ENCODE peak calls at places on chromosome 1, in eight cellular contexts. V is transverse colon, G is body of pancreas, P is heart left ventricle, T is breast epithelium, D is HepG2, A is adrenal gland, R is esophagus squamous epithelium. B is an unnamed sample.

GRCh38 chr1:6001992-6002576 is 9.9 kb upstream of the NPHP4 start:
- DNase-seq in D (no peak), R (no peak), V (no peak), T (no peak), G (peak; percentile 63), P (no peak), A (peak; percentile 66), B (peak; percentile 40)

GRCh38 chr1:36984675-36985074 is 49.6 kb downstream of the GRIK3 start:
- DNase-seq in A (no peak), V (no peak), P (no peak), T (no peak), R (no peak), G (no peak), D (no peak), B (no peak)

GRCh38 chr1:51237714-51238403 is 1.8 kb downstream of the RNF11 start:
- DNase-seq in P (no peak), R (no peak), D (no peak), A (no peak), T (no peak), G (peak; percentile 23), V (no peak), B (no peak)

GRCh38 chr1:109894823-109895719 is 15.6 kb upstream of the CSF1 start:
- DNase-seq in V (no peak), T (no peak), D (no peak), G (no peak), R (no peak), A (no peak), P (no peak), B (no peak)

GRCh38 chr1:220914283-220915116 is 35.3 kb downstream of the HLX start:
- DNase-seq in T (no peak), G (no peak), R (no peak), V (no peak), D (no peak), P (no peak), A (no peak), B (no peak)

GRCh38 chr1:78340006-78340405 is 150.8 kb upstream of the PTGFR start:
- DNase-seq in R (no peak), D (no peak), V (no peak), G (no peak), A (no peak), T (no peak), P (no peak), B (no peak)

GRCh38 chr1:84611796-84612195 is 37.6 kb upstream of the CTBS start:
- DNase-seq in P (no peak), A (no peak), T (no peak), V (no peak), R (no peak), G (no peak), D (no peak), B (no peak)

GRCh38 chr1:193988885-193989284 is 802.5 kb upstream of the B3GALT2 start:
- DNase-seq in A (no peak), D (no peak), G (no peak), P (no peak), V (no peak), T (no peak), R (no peak), B (no peak)

GRCh38 chr1:198686069-198686728 is 47.4 kb downstream of the PTPRC start:
- DNase-seq in V (no peak), T (no peak), P (no peak), G (no peak), A (no peak), R (no peak), D (peak; percentile 8), B (no peak)

GRCh38 chr1:198681831-198682756 is 43.3 kb downstream of the PTPRC start:
- DNase-seq in R (peak; percentile 37), D (no peak), P (peak; percentile 55), G (peak; percentile 38), A (peak; percentile 50), V (peak; percentile 74), T (peak; percentile 38), B (peak; percentile 58)

GRCh38 chr1:198683449-198683848 is 44.6 kb downstream of the PTPRC start:
- DNase-seq in G (no peak), D (no peak), A (no peak), V (no peak), T (no peak), R (no peak), P (no peak), B (no peak)

GRCh38 chr1:198691063-198691462 is 52.2 kb downstream of the PTPRC start:
- DNase-seq in R (no peak), G (no peak), T (no peak), P (no peak), D (no peak), V (no peak), A (no peak), B (no peak)

GRCh38 chr1:198687429-198687828 is 48.6 kb downstream of the PTPRC start:
- DNase-seq in G (no peak), A (no peak), V (no peak), R (no peak), D (no peak), T (no peak), P (no peak), B (no peak)
- H3K27ac ChIP-seq in G (no peak overlapping the region), A (no peak overlapping the region), V (no peak overlapping the region), R (no peak overlapping the region), D (no peak overlapping the region), T (no peak overlapping the region), P (no peak overlapping the region), B (no peak overlapping the region)

DNA sequence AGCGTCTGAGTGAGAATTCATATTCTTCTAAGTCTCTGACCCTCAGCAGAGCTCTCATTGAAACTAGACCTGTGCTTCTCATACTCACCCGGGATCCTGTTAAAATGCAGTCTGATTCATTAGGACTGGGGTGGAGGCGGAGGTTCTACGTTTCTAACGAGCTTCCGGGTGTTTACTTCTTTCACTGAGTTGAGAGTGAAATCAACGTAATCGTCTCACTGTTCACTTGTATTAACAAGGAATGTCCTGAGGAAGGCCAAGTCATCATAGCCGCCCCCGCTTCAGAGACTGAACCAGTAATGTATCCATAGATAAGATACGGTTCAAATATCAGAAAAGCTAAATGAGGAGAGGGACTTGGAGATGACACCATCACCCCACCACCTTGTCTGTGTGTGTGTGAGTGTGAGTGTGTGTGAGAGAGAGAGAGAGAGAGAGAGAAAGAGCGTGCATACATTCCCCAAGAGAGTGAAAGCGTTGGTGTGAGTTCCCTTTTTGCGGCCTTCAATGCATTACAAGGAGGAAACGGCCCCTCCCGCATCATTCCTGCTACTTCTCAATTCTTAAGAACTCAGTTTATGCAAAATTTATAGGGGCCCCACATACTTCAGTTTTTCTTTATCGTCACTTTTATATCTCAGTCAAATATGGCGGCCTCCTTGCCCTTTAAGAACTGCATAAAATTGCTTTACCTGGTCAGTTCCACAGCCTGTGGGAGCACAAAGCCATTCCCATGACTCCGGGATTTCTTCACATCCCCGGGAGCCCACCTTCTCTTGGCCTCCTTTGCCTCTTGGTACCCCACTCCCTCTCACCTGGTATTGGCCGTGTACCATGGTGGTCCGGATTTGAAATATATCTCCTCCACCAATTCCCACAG is 19.8 kb downstream of the KMO start:
- DNase-seq in D (no peak), P (peak; percentile 42), G (no peak), V (peak; percentile 34), A (peak; percentile 40), T (no peak), R (no peak), B (no peak)
- TF ChIP-seq POLR2A in D (no peak), P (no peak), G (no peak), V (peak; percentile 39), A (no peak), T (no peak), R (no peak), B (no peak)

GRCh38 chr1:150626150-150626549 is 3.3 kb downstream of the ENSA start:
- DNase-seq in G (no peak), T (no peak), R (no peak), V (no peak), A (no peak), P (no peak), D (no peak), B (no peak)

GRCh38 chr1:150628766-150629114 is 672 bp downstream of the ENSA start:
- DNase-seq in G (no peak), P (no peak), D (no peak), V (no peak), T (no peak), A (no peak), R (no peak), B (no peak)

GRCh38 chr1:150627821-150628410 is 1.5 kb downstream of the ENSA start:
- DNase-seq in G (no peak), R (no peak), V (no peak), P (no peak), D (no peak), A (no peak), T (no peak), B (no peak)

DNA sequence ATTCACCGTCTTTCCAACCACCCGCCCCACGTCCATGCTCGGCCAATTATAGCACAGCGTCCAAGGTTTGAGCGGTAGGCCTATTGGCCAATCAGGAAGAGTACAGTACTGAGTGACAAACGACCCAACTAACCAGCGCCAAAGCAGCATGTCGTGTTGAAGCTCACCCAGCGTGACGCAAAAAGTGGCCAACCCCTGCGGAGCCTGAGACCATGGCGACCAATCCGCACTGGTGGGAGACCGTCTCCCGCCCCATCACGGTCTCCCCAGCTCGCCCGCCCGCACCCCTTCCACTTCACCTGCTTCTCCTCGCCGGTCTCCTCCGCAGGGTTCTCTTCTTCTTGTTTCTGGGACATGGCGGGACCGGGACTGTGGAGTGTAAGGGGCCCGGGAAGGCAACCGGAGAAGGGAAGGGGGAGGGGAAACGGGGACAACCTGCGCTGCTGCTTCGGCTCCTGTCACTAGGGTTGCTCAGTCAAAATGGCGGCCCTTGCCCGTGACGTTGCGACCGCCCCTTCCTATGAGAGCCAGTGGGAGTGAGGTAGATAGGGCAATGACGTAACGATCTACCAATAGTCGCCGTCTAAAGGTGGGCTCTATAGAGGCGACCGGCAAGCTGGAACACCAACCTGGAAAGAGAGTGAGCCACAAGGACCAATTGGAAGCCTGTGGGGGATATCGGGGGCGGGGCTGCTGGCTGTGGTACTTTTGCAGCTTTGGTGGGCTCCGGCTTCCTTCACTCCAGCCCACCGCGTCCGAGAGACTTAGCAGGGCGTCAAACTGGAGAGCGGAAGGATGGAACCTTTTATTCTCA is at the start of gene ENSA:
- DNase-seq in T (peak; percentile 99), P (peak; percentile 98), V (peak; percentile 97), G (peak; percentile 98), A (peak; percentile 99), D (peak; percentile 99), R (peak; percentile 91), B (peak; percentile 97)
- H3K27ac ChIP-seq in T (peak within 1 kb of the TSS; percentile 97), P (peak within 1 kb of the TSS; percentile 94), V (peak within 1 kb of the TSS; percentile 91), G (peak within 1 kb of the TSS; percentile 97), A (peak within 1 kb of the TSS; percentile 95), D (peak within 1 kb of the TSS; percentile 90), R (peak within 1 kb of the TSS; percentile 97), B (peak within 1 kb of the TSS; percentile 96)

GRCh38 chr1:156740679-156741612 is at the start of gene MRPL24:
- DNase-seq in P (peak; percentile 98), T (peak; percentile 99), R (peak; percentile 91), V (peak; percentile 98), D (peak; percentile 99), A (peak; percentile 99), G (peak; percentile 98), B (peak; percentile 97)
- TF ChIP-seq POLR2A in P (peak; percentile 47), T (no peak), R (no peak), V (peak; percentile 46), D (peak; percentile 66), A (peak; percentile 40), G (peak; percentile 70), B (no peak)

DNA sequence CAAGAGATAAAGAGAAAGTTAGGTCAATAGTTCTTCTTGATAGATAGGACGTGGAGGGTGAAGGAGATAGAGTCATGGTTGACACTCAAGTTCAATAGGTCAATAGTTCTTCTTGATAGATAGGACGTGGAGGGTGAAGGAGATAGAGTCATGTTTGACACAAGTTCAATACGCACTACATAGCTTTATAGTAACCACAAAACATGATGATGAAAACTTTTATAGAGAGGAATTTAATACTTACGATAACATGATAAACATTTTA is 5.8 kb upstream of the DDX59 start:
- DNase-seq in D (no peak), A (no peak), P (no peak), T (no peak), G (no peak), V (no peak), R (no peak), B (no peak)
- H3K27ac ChIP-seq in D (no peak overlapping the region), A (no peak overlapping the region), P (no peak overlapping the region), T (no peak overlapping the region), G (no peak overlapping the region), V (no peak overlapping the region), R (no peak overlapping the region), B (no peak overlapping the region)